ENCODE peak calls at places on chromosomes 13 and 19, in ten cellular contexts. One of them, this sample, is unnamed.
A peak's percentile ranks its signal among the peaks of the same experiment; 100 is the strongest.

GRCh38 chr13:66503890-66504289 is 726.2 kb downstream of the PCDH9 start:
- DNase-seq in Caco-2: no peak
- DNase-seq in fibroblast of the aortic adventitia: no peak
- DNase-seq in ELR: no peak
- DNase-seq in stimulated activated CD8-positive, alpha-beta memory T cell treated with anti-CD3 and anti-CD28 coated beads, Interleukin-15, amount 100 ng/mL, for 24 hours: no peak
- DNase-seq in pancreas: no peak
- DNase-seq in M059J: no peak
- DNase-seq in amniotic epithelial cell: peak; percentile 26
- DNase-seq in stimulated activated CD4-positive, alpha-beta T cell treated with anti-CD3 and anti-CD28 coated beads, Interleukin-12 subunit alpha, Interleukin-12 subunit beta, amount 100 ng/mL, for 4 hours: no peak
- DNase-seq in A549: no peak
- DNase-seq in this sample: no peak

GRCh38 chr13:113560645-113561416 is 23.7 kb upstream of the TFDP1 start:
- DNase-seq in fibroblast of the aortic adventitia: no peak
- DNase-seq in stimulated activated CD4-positive, alpha-beta T cell treated with anti-CD3 and anti-CD28 coated beads, Interleukin-12 subunit alpha, Interleukin-12 subunit beta, amount 100 ng/mL, for 4 hours: no peak
- DNase-seq in stimulated activated CD8-positive, alpha-beta memory T cell treated with anti-CD3 and anti-CD28 coated beads, Interleukin-15, amount 100 ng/mL, for 24 hours: no peak
- DNase-seq in ELR: no peak
- DNase-seq in A549: no peak
- DNase-seq in M059J: no peak
- DNase-seq in amniotic epithelial cell: no peak
- DNase-seq in pancreas: no peak
- DNase-seq in Caco-2: no peak
- DNase-seq in this sample: no peak

GRCh38 chr19:38658462-38659306 is 11.2 kb downstream of the ACTN4 start:
- DNase-seq in fibroblast of the aortic adventitia: peak; percentile 100
- DNase-seq in Caco-2: peak; percentile 81
- DNase-seq in amniotic epithelial cell: peak; percentile 100
- DNase-seq in ELR: peak; percentile 99
- DNase-seq in pancreas: peak; percentile 74
- DNase-seq in stimulated activated CD4-positive, alpha-beta T cell treated with anti-CD3 and anti-CD28 coated beads, Interleukin-12 subunit alpha, Interleukin-12 subunit beta, amount 100 ng/mL, for 4 hours: no peak
- DNase-seq in A549: peak; percentile 99
- DNase-seq in M059J: peak; percentile 100
- DNase-seq in stimulated activated CD8-positive, alpha-beta memory T cell treated with anti-CD3 and anti-CD28 coated beads, Interleukin-15, amount 100 ng/mL, for 24 hours: no peak
- DNase-seq in this sample: peak; percentile 98

GRCh38 chr13:46495647-46496046 is 57.3 kb upstream of the LRCH1 start:
- DNase-seq in amniotic epithelial cell: no peak
- DNase-seq in A549: no peak
- DNase-seq in stimulated activated CD8-positive, alpha-beta memory T cell treated with anti-CD3 and anti-CD28 coated beads, Interleukin-15, amount 100 ng/mL, for 24 hours: no peak
- DNase-seq in fibroblast of the aortic adventitia: peak; percentile 35
- DNase-seq in pancreas: no peak
- DNase-seq in M059J: no peak
- DNase-seq in Caco-2: no peak
- DNase-seq in ELR: no peak
- DNase-seq in stimulated activated CD4-positive, alpha-beta T cell treated with anti-CD3 and anti-CD28 coated beads, Interleukin-12 subunit alpha, Interleukin-12 subunit beta, amount 100 ng/mL, for 4 hours: no peak
- DNase-seq in this sample: no peak

GRCh38 chr13:79287994-79288795 is 117.9 kb downstream of the RBM26 start:
- DNase-seq in ELR: no peak
- DNase-seq in stimulated activated CD8-positive, alpha-beta memory T cell treated with anti-CD3 and anti-CD28 coated beads, Interleukin-15, amount 100 ng/mL, for 24 hours: no peak
- DNase-seq in fibroblast of the aortic adventitia: no peak
- DNase-seq in M059J: no peak
- DNase-seq in amniotic epithelial cell: peak; percentile 20
- DNase-seq in pancreas: no peak
- DNase-seq in stimulated activated CD4-positive, alpha-beta T cell treated with anti-CD3 and anti-CD28 coated beads, Interleukin-12 subunit alpha, Interleukin-12 subunit beta, amount 100 ng/mL, for 4 hours: no peak
- DNase-seq in Caco-2: no peak
- DNase-seq in A549: no peak
- DNase-seq in this sample: no peak

GRCh38 chr19:29702161-29702957 is 12.7 kb downstream of the C19orf12 start:
- DNase-seq in Caco-2: no peak
- DNase-seq in pancreas: no peak
- DNase-seq in A549: no peak
- DNase-seq in ELR: no peak
- DNase-seq in amniotic epithelial cell: no peak
- DNase-seq in stimulated activated CD4-positive, alpha-beta T cell treated with anti-CD3 and anti-CD28 coated beads, Interleukin-12 subunit alpha, Interleukin-12 subunit beta, amount 100 ng/mL, for 4 hours: no peak
- DNase-seq in fibroblast of the aortic adventitia: no peak
- DNase-seq in M059J: no peak
- DNase-seq in stimulated activated CD8-positive, alpha-beta memory T cell treated with anti-CD3 and anti-CD28 coated beads, Interleukin-15, amount 100 ng/mL, for 24 hours: no peak
- DNase-seq in this sample: no peak

GRCh38 chr19:35717665-35718344 is at the start of gene KMT2B:
- DNase-seq in A549: peak; percentile 100
- DNase-seq in Caco-2: peak; percentile 98
- DNase-seq in M059J: no peak
- DNase-seq in ELR: no peak
- DNase-seq in amniotic epithelial cell: no peak
- DNase-seq in pancreas: no peak
- DNase-seq in stimulated activated CD4-positive, alpha-beta T cell treated with anti-CD3 and anti-CD28 coated beads, Interleukin-12 subunit alpha, Interleukin-12 subunit beta, amount 100 ng/mL, for 4 hours: no peak
- DNase-seq in fibroblast of the aortic adventitia: no peak
- DNase-seq in stimulated activated CD8-positive, alpha-beta memory T cell treated with anti-CD3 and anti-CD28 coated beads, Interleukin-15, amount 100 ng/mL, for 24 hours: peak; percentile 81
- DNase-seq in this sample: peak; percentile 90

GRCh38 chr19:11169896-11170678 is 14.5 kb upstream of the SPC24 start:
- DNase-seq in M059J: no peak
- DNase-seq in ELR: no peak
- DNase-seq in Caco-2: no peak
- DNase-seq in amniotic epithelial cell: peak; percentile 96
- DNase-seq in A549: no peak
- DNase-seq in pancreas: no peak
- DNase-seq in fibroblast of the aortic adventitia: no peak
- DNase-seq in stimulated activated CD8-positive, alpha-beta memory T cell treated with anti-CD3 and anti-CD28 coated beads, Interleukin-15, amount 100 ng/mL, for 24 hours: no peak
- DNase-seq in stimulated activated CD4-positive, alpha-beta T cell treated with anti-CD3 and anti-CD28 coated beads, Interleukin-12 subunit alpha, Interleukin-12 subunit beta, amount 100 ng/mL, for 4 hours: no peak
- DNase-seq in this sample: no peak

GRCh38 chr19:49272204-49272603 is 52.8 kb downstream of the SLC6A16 start:
- DNase-seq in stimulated activated CD8-positive, alpha-beta memory T cell treated with anti-CD3 and anti-CD28 coated beads, Interleukin-15, amount 100 ng/mL, for 24 hours: no peak
- DNase-seq in amniotic epithelial cell: peak; percentile 61
- DNase-seq in Caco-2: no peak
- DNase-seq in ELR: peak; percentile 54
- DNase-seq in stimulated activated CD4-positive, alpha-beta T cell treated with anti-CD3 and anti-CD28 coated beads, Interleukin-12 subunit alpha, Interleukin-12 subunit beta, amount 100 ng/mL, for 4 hours: no peak
- DNase-seq in fibroblast of the aortic adventitia: peak; percentile 52
- DNase-seq in A549: no peak
- DNase-seq in pancreas: no peak
- DNase-seq in M059J: peak; percentile 71
- DNase-seq in this sample: no peak

GRCh38 chr19:29480507-29480906 is 45.3 kb upstream of the VSTM2B start:
- DNase-seq in M059J: no peak
- DNase-seq in stimulated activated CD4-positive, alpha-beta T cell treated with anti-CD3 and anti-CD28 coated beads, Interleukin-12 subunit alpha, Interleukin-12 subunit beta, amount 100 ng/mL, for 4 hours: no peak
- DNase-seq in pancreas: no peak
- DNase-seq in stimulated activated CD8-positive, alpha-beta memory T cell treated with anti-CD3 and anti-CD28 coated beads, Interleukin-15, amount 100 ng/mL, for 24 hours: no peak
- DNase-seq in amniotic epithelial cell: no peak
- DNase-seq in A549: no peak
- DNase-seq in fibroblast of the aortic adventitia: no peak
- DNase-seq in ELR: no peak
- DNase-seq in Caco-2: no peak
- DNase-seq in this sample: no peak

GRCh38 chr13:110387451-110388140 is 80.5 kb downstream of the COL4A2 start:
- DNase-seq in Caco-2: no peak
- DNase-seq in stimulated activated CD4-positive, alpha-beta T cell treated with anti-CD3 and anti-CD28 coated beads, Interleukin-12 subunit alpha, Interleukin-12 subunit beta, amount 100 ng/mL, for 4 hours: no peak
- DNase-seq in A549: no peak
- DNase-seq in pancreas: no peak
- DNase-seq in fibroblast of the aortic adventitia: peak; percentile 13
- DNase-seq in M059J: no peak
- DNase-seq in amniotic epithelial cell: no peak
- DNase-seq in ELR: peak; percentile 59
- DNase-seq in stimulated activated CD8-positive, alpha-beta memory T cell treated with anti-CD3 and anti-CD28 coated beads, Interleukin-15, amount 100 ng/mL, for 24 hours: no peak
- DNase-seq in this sample: no peak

GRCh38 chr19:46608581-46609345 is 7.6 kb downstream of the CALM3 start:
- DNase-seq in ELR: no peak
- DNase-seq in M059J: no peak
- DNase-seq in Caco-2: no peak
- DNase-seq in stimulated activated CD4-positive, alpha-beta T cell treated with anti-CD3 and anti-CD28 coated beads, Interleukin-12 subunit alpha, Interleukin-12 subunit beta, amount 100 ng/mL, for 4 hours: no peak
- DNase-seq in stimulated activated CD8-positive, alpha-beta memory T cell treated with anti-CD3 and anti-CD28 coated beads, Interleukin-15, amount 100 ng/mL, for 24 hours: no peak
- DNase-seq in amniotic epithelial cell: no peak
- DNase-seq in A549: no peak
- DNase-seq in pancreas: no peak
- DNase-seq in fibroblast of the aortic adventitia: no peak
- DNase-seq in this sample: no peak

GRCh38 chr19:14674764-14675163 is at the start of gene ADGRE3:
- DNase-seq in amniotic epithelial cell: no peak
- DNase-seq in Caco-2: no peak
- DNase-seq in M059J: no peak
- DNase-seq in A549: no peak
- DNase-seq in pancreas: no peak
- DNase-seq in ELR: no peak
- DNase-seq in fibroblast of the aortic adventitia: peak; percentile 28
- DNase-seq in stimulated activated CD4-positive, alpha-beta T cell treated with anti-CD3 and anti-CD28 coated beads, Interleukin-12 subunit alpha, Interleukin-12 subunit beta, amount 100 ng/mL, for 4 hours: no peak
- DNase-seq in stimulated activated CD8-positive, alpha-beta memory T cell treated with anti-CD3 and anti-CD28 coated beads, Interleukin-15, amount 100 ng/mL, for 24 hours: no peak
- DNase-seq in this sample: no peak

GRCh38 chr13:33934343-33934742 is 116.4 kb downstream of the RFC3 start:
- DNase-seq in pancreas: no peak
- DNase-seq in Caco-2: no peak
- DNase-seq in stimulated activated CD4-positive, alpha-beta T cell treated with anti-CD3 and anti-CD28 coated beads, Interleukin-12 subunit alpha, Interleukin-12 subunit beta, amount 100 ng/mL, for 4 hours: no peak
- DNase-seq in ELR: no peak
- DNase-seq in M059J: no peak
- DNase-seq in amniotic epithelial cell: no peak
- DNase-seq in A549: no peak
- DNase-seq in stimulated activated CD8-positive, alpha-beta memory T cell treated with anti-CD3 and anti-CD28 coated beads, Interleukin-15, amount 100 ng/mL, for 24 hours: no peak
- DNase-seq in fibroblast of the aortic adventitia: peak; percentile 19
- DNase-seq in this sample: no peak

GRCh38 chr13:103772576-103772975 is 706.4 kb upstream of the SLC10A2 start:
- DNase-seq in Caco-2: peak; percentile 16
- DNase-seq in A549: peak; percentile 1
- DNase-seq in stimulated activated CD4-positive, alpha-beta T cell treated with anti-CD3 and anti-CD28 coated beads, Interleukin-12 subunit alpha, Interleukin-12 subunit beta, amount 100 ng/mL, for 4 hours: no peak
- DNase-seq in ELR: peak; percentile 5
- DNase-seq in pancreas: no peak
- DNase-seq in amniotic epithelial cell: no peak
- DNase-seq in M059J: peak; percentile 14
- DNase-seq in fibroblast of the aortic adventitia: no peak
- DNase-seq in stimulated activated CD8-positive, alpha-beta memory T cell treated with anti-CD3 and anti-CD28 coated beads, Interleukin-15, amount 100 ng/mL, for 24 hours: no peak
- DNase-seq in this sample: no peak

GRCh38 chr13:112971288-112971643 is 2.3 kb downstream of the MCF2L start:
- DNase-seq in fibroblast of the aortic adventitia: no peak
- DNase-seq in amniotic epithelial cell: no peak
- DNase-seq in stimulated activated CD8-positive, alpha-beta memory T cell treated with anti-CD3 and anti-CD28 coated beads, Interleukin-15, amount 100 ng/mL, for 24 hours: no peak
- DNase-seq in stimulated activated CD4-positive, alpha-beta T cell treated with anti-CD3 and anti-CD28 coated beads, Interleukin-12 subunit alpha, Interleukin-12 subunit beta, amount 100 ng/mL, for 4 hours: no peak
- DNase-seq in Caco-2: no peak
- DNase-seq in ELR: no peak
- DNase-seq in A549: no peak
- DNase-seq in M059J: no peak
- DNase-seq in pancreas: no peak
- DNase-seq in this sample: no peak

GRCh38 chr19:13756210-13756609 is 8.1 kb upstream of the MRI1 start:
- DNase-seq in Caco-2: no peak
- DNase-seq in A549: no peak
- DNase-seq in stimulated activated CD4-positive, alpha-beta T cell treated with anti-CD3 and anti-CD28 coated beads, Interleukin-12 subunit alpha, Interleukin-12 subunit beta, amount 100 ng/mL, for 4 hours: no peak
- DNase-seq in M059J: no peak
- DNase-seq in stimulated activated CD8-positive, alpha-beta memory T cell treated with anti-CD3 and anti-CD28 coated beads, Interleukin-15, amount 100 ng/mL, for 24 hours: no peak
- DNase-seq in fibroblast of the aortic adventitia: no peak
- DNase-seq in ELR: no peak
- DNase-seq in pancreas: no peak
- DNase-seq in amniotic epithelial cell: no peak
- DNase-seq in this sample: no peak

GRCh38 chr19:13613447-13613846 is 107.2 kb upstream of the CACNA1A start:
- DNase-seq in pancreas: no peak
- DNase-seq in ELR: no peak
- DNase-seq in Caco-2: no peak
- DNase-seq in M059J: no peak
- DNase-seq in fibroblast of the aortic adventitia: no peak
- DNase-seq in amniotic epithelial cell: no peak
- DNase-seq in stimulated activated CD8-positive, alpha-beta memory T cell treated with anti-CD3 and anti-CD28 coated beads, Interleukin-15, amount 100 ng/mL, for 24 hours: no peak
- DNase-seq in stimulated activated CD4-positive, alpha-beta T cell treated with anti-CD3 and anti-CD28 coated beads, Interleukin-12 subunit alpha, Interleukin-12 subunit beta, amount 100 ng/mL, for 4 hours: no peak
- DNase-seq in A549: no peak
- DNase-seq in this sample: no peak

GRCh38 chr13:37616131-37616530 is 17.6 kb upstream of the POSTN start:
- DNase-seq in stimulated activated CD8-positive, alpha-beta memory T cell treated with anti-CD3 and anti-CD28 coated beads, Interleukin-15, amount 100 ng/mL, for 24 hours: no peak
- DNase-seq in stimulated activated CD4-positive, alpha-beta T cell treated with anti-CD3 and anti-CD28 coated beads, Interleukin-12 subunit alpha, Interleukin-12 subunit beta, amount 100 ng/mL, for 4 hours: no peak
- DNase-seq in amniotic epithelial cell: no peak
- DNase-seq in A549: no peak
- DNase-seq in fibroblast of the aortic adventitia: no peak
- DNase-seq in ELR: peak; percentile 29
- DNase-seq in pancreas: no peak
- DNase-seq in Caco-2: no peak
- DNase-seq in M059J: no peak
- DNase-seq in this sample: peak; percentile 73

GRCh38 chr19:37986048-37986750 is 79.2 kb downstream of the SIPA1L3 start:
- DNase-seq in fibroblast of the aortic adventitia: no peak
- DNase-seq in pancreas: no peak
- DNase-seq in amniotic epithelial cell: no peak
- DNase-seq in stimulated activated CD8-positive, alpha-beta memory T cell treated with anti-CD3 and anti-CD28 coated beads, Interleukin-15, amount 100 ng/mL, for 24 hours: no peak
- DNase-seq in M059J: no peak
- DNase-seq in stimulated activated CD4-positive, alpha-beta T cell treated with anti-CD3 and anti-CD28 coated beads, Interleukin-12 subunit alpha, Interleukin-12 subunit beta, amount 100 ng/mL, for 4 hours: no peak
- DNase-seq in A549: no peak
- DNase-seq in ELR: no peak
- DNase-seq in Caco-2: no peak
- DNase-seq in this sample: no peak

GRCh38 chr13:24217601-24218281 is 57.2 kb downstream of the SPATA13 start:
- DNase-seq in M059J: peak; percentile 19
- DNase-seq in pancreas: no peak
- DNase-seq in A549: no peak
- DNase-seq in stimulated activated CD4-positive, alpha-beta T cell treated with anti-CD3 and anti-CD28 coated beads, Interleukin-12 subunit alpha, Interleukin-12 subunit beta, amount 100 ng/mL, for 4 hours: no peak
- DNase-seq in ELR: no peak
- DNase-seq in Caco-2: no peak
- DNase-seq in fibroblast of the aortic adventitia: peak; percentile 5
- DNase-seq in stimulated activated CD8-positive, alpha-beta memory T cell treated with anti-CD3 and anti-CD28 coated beads, Interleukin-15, amount 100 ng/mL, for 24 hours: no peak
- DNase-seq in amniotic epithelial cell: peak; percentile 55
- DNase-seq in this sample: no peak

GRCh38 chr13:48507024-48507423 is 25.9 kb downstream of the RCBTB2 start:
- DNase-seq in A549: no peak
- DNase-seq in amniotic epithelial cell: no peak
- DNase-seq in fibroblast of the aortic adventitia: no peak
- DNase-seq in pancreas: no peak
- DNase-seq in Caco-2: no peak
- DNase-seq in ELR: no peak
- DNase-seq in stimulated activated CD8-positive, alpha-beta memory T cell treated with anti-CD3 and anti-CD28 coated beads, Interleukin-15, amount 100 ng/mL, for 24 hours: no peak
- DNase-seq in M059J: no peak
- DNase-seq in stimulated activated CD4-positive, alpha-beta T cell treated with anti-CD3 and anti-CD28 coated beads, Interleukin-12 subunit alpha, Interleukin-12 subunit beta, amount 100 ng/mL, for 4 hours: no peak
- DNase-seq in this sample: no peak

GRCh38 chr13:28353679-28354078 is 141.2 kb downstream of the FLT1 start:
- DNase-seq in A549: no peak
- DNase-seq in Caco-2: no peak
- DNase-seq in stimulated activated CD4-positive, alpha-beta T cell treated with anti-CD3 and anti-CD28 coated beads, Interleukin-12 subunit alpha, Interleukin-12 subunit beta, amount 100 ng/mL, for 4 hours: no peak
- DNase-seq in M059J: no peak
- DNase-seq in ELR: no peak
- DNase-seq in pancreas: no peak
- DNase-seq in amniotic epithelial cell: no peak
- DNase-seq in fibroblast of the aortic adventitia: no peak
- DNase-seq in stimulated activated CD8-positive, alpha-beta memory T cell treated with anti-CD3 and anti-CD28 coated beads, Interleukin-15, amount 100 ng/mL, for 24 hours: no peak
- DNase-seq in this sample: no peak

GRCh38 chr13:35747594-35747993 is 271.1 kb upstream of the MAB21L1 start:
- DNase-seq in pancreas: no peak
- DNase-seq in ELR: no peak
- DNase-seq in A549: no peak
- DNase-seq in Caco-2: no peak
- DNase-seq in stimulated activated CD4-positive, alpha-beta T cell treated with anti-CD3 and anti-CD28 coated beads, Interleukin-12 subunit alpha, Interleukin-12 subunit beta, amount 100 ng/mL, for 4 hours: no peak
- DNase-seq in amniotic epithelial cell: no peak
- DNase-seq in fibroblast of the aortic adventitia: peak; percentile 38
- DNase-seq in stimulated activated CD8-positive, alpha-beta memory T cell treated with anti-CD3 and anti-CD28 coated beads, Interleukin-15, amount 100 ng/mL, for 24 hours: no peak
- DNase-seq in M059J: no peak
- DNase-seq in this sample: no peak

GRCh38 chr19:58572818-58573657 is at the start of gene MZF1:
- DNase-seq in stimulated activated CD4-positive, alpha-beta T cell treated with anti-CD3 and anti-CD28 coated beads, Interleukin-12 subunit alpha, Interleukin-12 subunit beta, amount 100 ng/mL, for 4 hours: peak; percentile 99
- DNase-seq in A549: peak; percentile 100
- DNase-seq in ELR: peak; percentile 99
- DNase-seq in fibroblast of the aortic adventitia: peak; percentile 100
- DNase-seq in Caco-2: peak; percentile 99
- DNase-seq in M059J: peak; percentile 100
- DNase-seq in amniotic epithelial cell: peak; percentile 100
- DNase-seq in pancreas: peak; percentile 99
- DNase-seq in stimulated activated CD8-positive, alpha-beta memory T cell treated with anti-CD3 and anti-CD28 coated beads, Interleukin-15, amount 100 ng/mL, for 24 hours: peak; percentile 98
- DNase-seq in this sample: peak; percentile 99

GRCh38 chr13:39484506-39485313 is 118.3 kb downstream of the LHFPL6 start:
- DNase-seq in A549: no peak
- DNase-seq in M059J: peak; percentile 76
- DNase-seq in ELR: peak; percentile 83
- DNase-seq in stimulated activated CD8-positive, alpha-beta memory T cell treated with anti-CD3 and anti-CD28 coated beads, Interleukin-15, amount 100 ng/mL, for 24 hours: no peak
- DNase-seq in fibroblast of the aortic adventitia: peak; percentile 84
- DNase-seq in Caco-2: no peak
- DNase-seq in pancreas: no peak
- DNase-seq in amniotic epithelial cell: peak; percentile 83
- DNase-seq in stimulated activated CD4-positive, alpha-beta T cell treated with anti-CD3 and anti-CD28 coated beads, Interleukin-12 subunit alpha, Interleukin-12 subunit beta, amount 100 ng/mL, for 4 hours: no peak
- DNase-seq in this sample: no peak

GRCh38 chr13:35818577-35819165 is 312.5 kb downstream of the DCLK1 start:
- DNase-seq in M059J: peak; percentile 43
- DNase-seq in stimulated activated CD4-positive, alpha-beta T cell treated with anti-CD3 and anti-CD28 coated beads, Interleukin-12 subunit alpha, Interleukin-12 subunit beta, amount 100 ng/mL, for 4 hours: no peak
- DNase-seq in fibroblast of the aortic adventitia: peak; percentile 74
- DNase-seq in pancreas: no peak
- DNase-seq in stimulated activated CD8-positive, alpha-beta memory T cell treated with anti-CD3 and anti-CD28 coated beads, Interleukin-15, amount 100 ng/mL, for 24 hours: no peak
- DNase-seq in Caco-2: no peak
- DNase-seq in amniotic epithelial cell: peak; percentile 35
- DNase-seq in ELR: peak; percentile 66
- DNase-seq in A549: no peak
- DNase-seq in this sample: peak; percentile 42

GRCh38 chr13:113383089-113383488 is 19.2 kb upstream of the GRTP1 start:
- DNase-seq in fibroblast of the aortic adventitia: no peak
- DNase-seq in Caco-2: no peak
- DNase-seq in A549: no peak
- DNase-seq in ELR: no peak
- DNase-seq in M059J: no peak
- DNase-seq in pancreas: no peak
- DNase-seq in stimulated activated CD8-positive, alpha-beta memory T cell treated with anti-CD3 and anti-CD28 coated beads, Interleukin-15, amount 100 ng/mL, for 24 hours: no peak
- DNase-seq in amniotic epithelial cell: no peak
- DNase-seq in stimulated activated CD4-positive, alpha-beta T cell treated with anti-CD3 and anti-CD28 coated beads, Interleukin-12 subunit alpha, Interleukin-12 subunit beta, amount 100 ng/mL, for 4 hours: no peak
- DNase-seq in this sample: no peak